ENCODE peak calls at places on chromosomes 7 and 10, in ten cellular contexts. One of them, this sample, is unnamed.

GRCh38 chr7:138429577-138430250 is 30.3 kb upstream of the TRIM24 start:
- DNase-seq in vagina: no peak
- DNase-seq in stomach: no peak
- DNase-seq in kidney: no peak
- DNase-seq in GM12878: no peak
- DNase-seq in fibroblast of lung: peak; percentile 1
- DNase-seq in GM23248: no peak
- DNase-seq in body of pancreas: no peak
- DNase-seq in NT2/D1: no peak
- DNase-seq in HCT116: no peak
- DNase-seq in this sample: no peak

GRCh38 chr10:73647211-73647874 is 6.1 kb upstream of the MYOZ1 start:
- DNase-seq in vagina: no peak
- DNase-seq in stomach: peak; percentile 57
- DNase-seq in kidney: peak; percentile 88
- DNase-seq in GM12878: no peak
- DNase-seq in fibroblast of lung: peak; percentile 40
- DNase-seq in GM23248: peak; percentile 78
- DNase-seq in body of pancreas: peak; percentile 61
- DNase-seq in NT2/D1: no peak
- DNase-seq in HCT116: no peak
- DNase-seq in this sample: peak; percentile 40

GRCh38 chr10:119680050-119680449 is 28.9 kb downstream of the BAG3 start:
- DNase-seq in vagina: no peak
- DNase-seq in stomach: no peak
- DNase-seq in kidney: no peak
- DNase-seq in GM12878: no peak
- DNase-seq in fibroblast of lung: peak; percentile 86
- DNase-seq in GM23248: peak; percentile 89
- DNase-seq in body of pancreas: no peak
- DNase-seq in NT2/D1: no peak
- DNase-seq in HCT116: peak; percentile 33
- DNase-seq in this sample: peak; percentile 49

GRCh38 chr10:62054408-62054807 is 152.9 kb downstream of the ARID5B start:
- DNase-seq in vagina: no peak
- DNase-seq in stomach: no peak
- DNase-seq in kidney: no peak
- DNase-seq in GM12878: no peak
- DNase-seq in fibroblast of lung: no peak
- DNase-seq in GM23248: no peak
- DNase-seq in body of pancreas: no peak
- DNase-seq in NT2/D1: no peak
- DNase-seq in HCT116: no peak
- DNase-seq in this sample: no peak

GRCh38 chr10:71429929-71430328 is 33.2 kb downstream of the CDH23 start:
- DNase-seq in vagina: no peak
- DNase-seq in stomach: no peak
- DNase-seq in kidney: peak; percentile 22
- DNase-seq in GM12878: no peak
- DNase-seq in fibroblast of lung: no peak
- DNase-seq in GM23248: no peak
- DNase-seq in body of pancreas: no peak
- DNase-seq in NT2/D1: no peak
- DNase-seq in HCT116: no peak
- DNase-seq in this sample: no peak

GRCh38 chr10:132669208-132669861 is 116.6 kb downstream of the NKX6-2 start:
- DNase-seq in vagina: no peak
- DNase-seq in stomach: no peak
- DNase-seq in kidney: no peak
- DNase-seq in GM12878: no peak
- DNase-seq in fibroblast of lung: no peak
- DNase-seq in GM23248: no peak
- DNase-seq in body of pancreas: peak; percentile 8
- DNase-seq in NT2/D1: no peak
- DNase-seq in HCT116: no peak
- DNase-seq in this sample: no peak

GRCh38 chr7:137025469-137026175 is 157.2 kb downstream of the CHRM2 start:
- DNase-seq in vagina: no peak
- DNase-seq in stomach: no peak
- DNase-seq in kidney: no peak
- DNase-seq in GM12878: no peak
- DNase-seq in fibroblast of lung: peak; percentile 91
- DNase-seq in GM23248: peak; percentile 76
- DNase-seq in body of pancreas: no peak
- DNase-seq in NT2/D1: no peak
- DNase-seq in HCT116: no peak
- DNase-seq in this sample: no peak

GRCh38 chr10:47190301-47190700 is 109.7 kb upstream of the GDF10 start:
- DNase-seq in vagina: no peak
- DNase-seq in stomach: no peak
- DNase-seq in kidney: no peak
- DNase-seq in GM12878: no peak
- DNase-seq in fibroblast of lung: no peak
- DNase-seq in GM23248: no peak
- DNase-seq in body of pancreas: no peak
- DNase-seq in NT2/D1: no peak
- DNase-seq in HCT116: no peak
- DNase-seq in this sample: no peak

GRCh38 chr10:89079991-89080390 is 89.4 kb downstream of the FAS start:
- DNase-seq in vagina: no peak
- DNase-seq in stomach: no peak
- DNase-seq in kidney: no peak
- DNase-seq in GM12878: no peak
- DNase-seq in fibroblast of lung: no peak
- DNase-seq in GM23248: peak; percentile 61
- DNase-seq in body of pancreas: no peak
- DNase-seq in NT2/D1: no peak
- DNase-seq in HCT116: no peak
- DNase-seq in this sample: no peak

GRCh38 chr10:122116331-122116730 is 127.4 kb downstream of the TACC2 start:
- DNase-seq in vagina: no peak
- DNase-seq in stomach: no peak
- DNase-seq in kidney: no peak
- DNase-seq in GM12878: no peak
- DNase-seq in fibroblast of lung: peak; percentile 79
- DNase-seq in GM23248: peak; percentile 35
- DNase-seq in body of pancreas: no peak
- DNase-seq in NT2/D1: no peak
- DNase-seq in HCT116: no peak
- DNase-seq in this sample: no peak

DNA sequence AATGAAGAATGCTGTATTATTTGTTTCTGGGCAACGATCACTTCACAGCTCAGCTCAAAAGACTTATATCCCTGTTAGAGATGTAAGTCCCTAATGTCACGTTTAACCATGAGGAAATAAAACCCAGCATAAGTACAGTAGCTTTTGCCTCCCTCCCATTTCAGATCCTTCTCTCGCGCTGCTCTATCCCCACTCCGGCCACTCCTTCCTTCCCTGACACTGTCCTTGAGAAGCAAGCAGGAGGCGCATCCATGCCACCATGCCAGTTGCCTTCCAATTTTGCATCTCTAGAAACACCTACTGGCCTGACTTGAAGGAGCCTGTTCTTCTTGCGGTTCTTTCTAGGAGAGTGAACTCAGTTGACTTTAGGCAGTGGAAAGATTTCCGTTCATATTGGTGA is 1.2 kb downstream of the FAM180A start:
- DNase-seq in vagina: no peak
- DNase-seq in stomach: no peak
- DNase-seq in kidney: no peak
- DNase-seq in GM12878: no peak
- DNase-seq in fibroblast of lung: no peak
- DNase-seq in GM23248: peak; percentile 59
- DNase-seq in body of pancreas: no peak
- DNase-seq in NT2/D1: no peak
- DNase-seq in HCT116: no peak
- DNase-seq in this sample: no peak
- H3K4me1 ChIP-seq in vagina: peaks cover 29% of the 10 kb centered on the region
- H3K4me1 ChIP-seq in stomach: peaks cover 12% of the 10 kb centered on the region
- H3K4me1 ChIP-seq in kidney: no peaks in the 10 kb centered on the region
- H3K4me1 ChIP-seq in GM12878: no peaks in the 10 kb centered on the region
- H3K4me1 ChIP-seq in fibroblast of lung: peaks cover 12% of the 10 kb centered on the region
- H3K4me1 ChIP-seq in GM23248: peaks cover 46% of the 10 kb centered on the region
- H3K4me1 ChIP-seq in body of pancreas: no peaks in the 10 kb centered on the region
- H3K4me1 ChIP-seq in NT2/D1: no peaks in the 10 kb centered on the region
- H3K4me1 ChIP-seq in HCT116: peaks cover 44% of the 10 kb centered on the region
- H3K4me1 ChIP-seq in this sample: no peaks in the 10 kb centered on the region

DNA sequence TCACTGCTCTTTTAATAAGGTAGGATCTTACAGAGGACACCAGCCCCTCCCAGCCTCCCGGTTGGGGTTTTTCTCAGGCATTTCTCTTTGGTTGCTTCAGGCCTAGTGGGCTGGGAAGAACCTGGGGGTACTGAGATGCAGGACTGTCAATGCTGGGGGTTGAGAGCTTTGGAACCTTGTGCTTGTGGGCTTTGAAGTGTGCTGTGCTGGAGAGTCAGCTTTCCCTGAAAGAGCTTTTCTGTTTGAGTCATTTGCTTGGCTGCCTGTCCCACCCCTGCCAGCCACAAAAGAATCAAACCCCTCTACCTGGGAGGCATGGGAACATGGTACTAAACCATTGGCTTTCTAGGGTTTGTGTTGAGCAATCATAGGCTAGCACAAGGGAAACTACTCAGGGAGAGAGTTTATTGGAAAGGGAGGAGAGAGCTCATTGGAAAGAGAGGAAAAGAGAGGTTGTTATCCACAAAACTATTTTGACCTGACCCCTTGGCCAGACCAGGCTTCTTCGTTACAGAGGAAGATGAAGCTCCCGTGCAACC is 1.4 kb downstream of the SCD start:
- DNase-seq in vagina: no peak
- DNase-seq in stomach: no peak
- DNase-seq in kidney: no peak
- DNase-seq in GM12878: no peak
- DNase-seq in fibroblast of lung: no peak
- DNase-seq in GM23248: no peak
- DNase-seq in body of pancreas: no peak
- DNase-seq in NT2/D1: no peak
- DNase-seq in HCT116: no peak
- DNase-seq in this sample: no peak
- H3K4me1 ChIP-seq in vagina: peaks cover 25% of the 10 kb centered on the region
- H3K4me1 ChIP-seq in stomach: peaks cover 34% of the 10 kb centered on the region
- H3K4me1 ChIP-seq in kidney: no peaks in the 10 kb centered on the region
- H3K4me1 ChIP-seq in GM12878: peaks cover 18% of the 10 kb centered on the region
- H3K4me1 ChIP-seq in fibroblast of lung: peaks cover 14% of the 10 kb centered on the region
- H3K4me1 ChIP-seq in GM23248: peaks cover 7% of the 10 kb centered on the region
- H3K4me1 ChIP-seq in body of pancreas: peaks cover 21% of the 10 kb centered on the region
- H3K4me1 ChIP-seq in NT2/D1: peaks cover 7% of the 10 kb centered on the region
- H3K4me1 ChIP-seq in HCT116: peaks cover 45% of the 10 kb centered on the region
- H3K4me1 ChIP-seq in this sample: no peaks in the 10 kb centered on the region

DNA sequence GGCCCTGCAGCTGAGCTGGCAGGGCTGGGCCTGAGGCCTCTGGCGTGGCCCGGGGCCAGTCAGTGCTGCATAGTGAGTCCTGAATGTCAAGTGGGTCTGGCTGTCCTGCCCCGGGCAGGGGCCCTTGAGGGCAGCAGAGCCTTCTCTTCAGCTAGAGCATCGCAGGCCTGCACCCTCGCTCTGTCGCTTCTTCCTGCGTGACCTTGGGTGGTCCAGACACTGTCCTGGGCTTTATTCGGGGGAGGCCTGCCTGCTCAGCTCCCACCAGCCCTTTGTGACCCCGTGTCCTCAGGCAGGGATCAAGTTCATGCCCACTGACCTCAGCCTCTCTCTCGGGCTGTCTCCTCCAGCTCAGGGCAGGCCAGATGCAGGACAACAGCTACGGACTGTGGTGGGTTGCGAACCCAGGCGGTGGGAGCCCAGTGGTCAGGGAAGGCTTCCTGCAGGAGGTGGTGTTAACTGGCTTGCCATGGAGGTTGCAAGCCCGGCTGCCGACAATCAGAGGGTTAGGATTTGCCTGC is 3.4 kb downstream of the TTYH3 start:
- DNase-seq in vagina: no peak
- DNase-seq in stomach: no peak
- DNase-seq in kidney: peak; percentile 76
- DNase-seq in GM12878: no peak
- DNase-seq in fibroblast of lung: no peak
- DNase-seq in GM23248: peak; percentile 33
- DNase-seq in body of pancreas: no peak
- DNase-seq in NT2/D1: no peak
- DNase-seq in HCT116: no peak
- DNase-seq in this sample: no peak
- H3K4me1 ChIP-seq in vagina: peaks cover 91% of the 10 kb centered on the region
- H3K4me1 ChIP-seq in stomach: peaks cover 84% of the 10 kb centered on the region
- H3K4me1 ChIP-seq in kidney: peaks cover 24% of the 10 kb centered on the region
- H3K4me1 ChIP-seq in GM12878: peaks cover 22% of the 10 kb centered on the region
- H3K4me1 ChIP-seq in fibroblast of lung: peaks cover 48% of the 10 kb centered on the region
- H3K4me1 ChIP-seq in GM23248: peaks cover 34% of the 10 kb centered on the region
- H3K4me1 ChIP-seq in body of pancreas: peaks cover 73% of the 10 kb centered on the region
- H3K4me1 ChIP-seq in NT2/D1: peaks cover 52% of the 10 kb centered on the region
- H3K4me1 ChIP-seq in HCT116: peaks cover 30% of the 10 kb centered on the region
- H3K4me1 ChIP-seq in this sample: peaks cover 25% of the 10 kb centered on the region

GRCh38 chr7:128104109-128104742 is 73.0 kb upstream of the LRRC4 start:
- DNase-seq in vagina: no peak
- DNase-seq in stomach: no peak
- DNase-seq in kidney: no peak
- DNase-seq in GM12878: no peak
- DNase-seq in fibroblast of lung: no peak
- DNase-seq in GM23248: peak; percentile 62
- DNase-seq in body of pancreas: no peak
- DNase-seq in NT2/D1: no peak
- DNase-seq in HCT116: no peak
- DNase-seq in this sample: no peak

GRCh38 chr7:128108641-128109423 is 77.6 kb upstream of the LRRC4 start:
- DNase-seq in vagina: no peak
- DNase-seq in stomach: no peak
- DNase-seq in kidney: no peak
- DNase-seq in GM12878: peak; percentile 78
- DNase-seq in fibroblast of lung: no peak
- DNase-seq in GM23248: no peak
- DNase-seq in body of pancreas: no peak
- DNase-seq in NT2/D1: no peak
- DNase-seq in HCT116: no peak
- DNase-seq in this sample: no peak

GRCh38 chr7:128105228-128106022 is 74.2 kb upstream of the LRRC4 start:
- DNase-seq in vagina: no peak
- DNase-seq in stomach: no peak
- DNase-seq in kidney: no peak
- DNase-seq in GM12878: no peak
- DNase-seq in fibroblast of lung: no peak
- DNase-seq in GM23248: no peak
- DNase-seq in body of pancreas: no peak
- DNase-seq in NT2/D1: no peak
- DNase-seq in HCT116: no peak
- DNase-seq in this sample: no peak

GRCh38 chr7:128108129-128108528 is 76.9 kb upstream of the LRRC4 start:
- DNase-seq in vagina: no peak
- DNase-seq in stomach: no peak
- DNase-seq in kidney: no peak
- DNase-seq in GM12878: no peak
- DNase-seq in fibroblast of lung: no peak
- DNase-seq in GM23248: no peak
- DNase-seq in body of pancreas: no peak
- DNase-seq in NT2/D1: no peak
- DNase-seq in HCT116: no peak
- DNase-seq in this sample: no peak

DNA sequence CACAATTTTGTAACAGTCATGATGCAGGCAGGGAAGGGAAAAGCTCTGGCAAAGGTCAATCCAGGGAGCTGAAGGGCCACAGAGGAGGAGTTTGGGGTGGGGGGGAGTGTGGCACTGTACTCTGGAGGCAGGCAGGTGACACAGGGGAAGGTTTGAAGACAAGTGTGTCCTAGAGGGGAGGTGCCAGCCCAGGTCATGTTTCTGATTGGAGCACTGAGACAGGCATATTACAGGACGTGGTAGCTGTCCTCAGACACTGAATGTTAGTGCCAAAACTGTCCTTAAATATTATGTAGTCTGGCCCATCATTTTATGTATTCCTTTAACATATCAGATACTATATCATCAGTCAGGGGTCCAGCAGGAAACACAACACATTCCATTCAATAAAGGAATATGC is 75.6 kb upstream of the LRRC4 start:
- DNase-seq in vagina: no peak
- DNase-seq in stomach: no peak
- DNase-seq in kidney: no peak
- DNase-seq in GM12878: no peak
- DNase-seq in fibroblast of lung: no peak
- DNase-seq in GM23248: no peak
- DNase-seq in body of pancreas: no peak
- DNase-seq in NT2/D1: no peak
- DNase-seq in HCT116: no peak
- DNase-seq in this sample: no peak
- H3K4me1 ChIP-seq in vagina: peaks cover 18% of the 10 kb centered on the region
- H3K4me1 ChIP-seq in stomach: peaks cover 27% of the 10 kb centered on the region
- H3K4me1 ChIP-seq in kidney: no peaks in the 10 kb centered on the region
- H3K4me1 ChIP-seq in GM12878: peaks cover 24% of the 10 kb centered on the region
- H3K4me1 ChIP-seq in fibroblast of lung: no peaks in the 10 kb centered on the region
- H3K4me1 ChIP-seq in GM23248: no peaks in the 10 kb centered on the region
- H3K4me1 ChIP-seq in body of pancreas: peaks cover 14% of the 10 kb centered on the region
- H3K4me1 ChIP-seq in NT2/D1: peaks cover 3% of the 10 kb centered on the region
- H3K4me1 ChIP-seq in HCT116: no peaks in the 10 kb centered on the region
- H3K4me1 ChIP-seq in this sample: peaks cover 8% of the 10 kb centered on the region